ENCODE peak calls at places on chromosome 20, in eight cellular contexts. C is NT2/D1, F is BE2C, B is heart left ventricle, X is A549, A is transverse colon, J is ascending aorta, Y is fibroblast of pulmonary artery. Q is an unnamed sample.

GRCh38 chr20:528923-529594 is 14.5 kb downstream of the CSNK2A1 start:
- DNase-seq in C (no peak), F (no peak), B (no peak), X (peak), A (no peak), J (no peak), Y (peak), Q (peak)

GRCh38 chr20:50015993-50016770 is 33.4 kb downstream of the SNAI1 start:
- DNase-seq in C (no peak), F (peak), B (no peak), X (no peak), A (no peak), J (no peak), Y (no peak), Q (no peak)

GRCh38 chr20:53939554-53940355 is 130.6 kb downstream of the BCAS1 start:
- DNase-seq in C (peak), F (peak), B (peak), X (peak), A (peak), J (peak), Y (peak), Q (peak)

GRCh38 chr20:61253264-61253639 is 1.2 kb downstream of the CDH4 start:
- DNase-seq in C (no peak), F (peak), B (no peak), X (peak), A (no peak), J (no peak), Y (peak), Q (peak)

GRCh38 chr20:17636523-17637412 is 45.3 kb downstream of the RRBP1 start:
- DNase-seq in C (no peak), F (peak), B (no peak), X (no peak), A (no peak), J (no peak), Y (no peak), Q (peak)

GRCh38 chr20:41466836-41467619 is 100.4 kb upstream of the EMILIN3 start:
- DNase-seq in C (no peak), F (no peak), B (no peak), X (no peak), A (no peak), J (no peak), Y (no peak), Q (no peak)

GRCh38 chr20:53539516-53539915 is 54.1 kb downstream of the ZNF217 start:
- DNase-seq in C (no peak), F (no peak), B (no peak), X (no peak), A (no peak), J (no peak), Y (no peak), Q (peak)

GRCh38 chr20:31569163-31570020 is 35.7 kb upstream of the ID1 start:
- DNase-seq in C (no peak), F (peak), B (peak), X (peak), A (peak), J (peak), Y (peak), Q (peak)

GRCh38 chr20:31923388-31924271 is 28.2 kb downstream of the PDRG1 start:
- DNase-seq in C (no peak), F (peak), B (no peak), X (no peak), A (no peak), J (no peak), Y (peak), Q (no peak)

GRCh38 chr20:23391707-23392310 is 29.5 kb downstream of the NAPB start:
- DNase-seq in C (peak), F (no peak), B (no peak), X (no peak), A (no peak), J (no peak), Y (no peak), Q (no peak)

GRCh38 chr20:53083411-53083810 is 111.3 kb downstream of the TSHZ2 start:
- DNase-seq in C (no peak), F (no peak), B (no peak), X (no peak), A (no peak), J (no peak), Y (no peak), Q (no peak)

GRCh38 chr20:53983401-53983800 is 87.0 kb downstream of the BCAS1 start:
- DNase-seq in C (no peak), F (no peak), B (no peak), X (no peak), A (no peak), J (no peak), Y (no peak), Q (no peak)

GRCh38 chr20:44495802-44496481 is 20.3 kb downstream of the TTPAL start:
- DNase-seq in C (no peak), F (no peak), B (no peak), X (peak), A (no peak), J (no peak), Y (peak), Q (peak)

GRCh38 chr20:44500221-44500620 is 21.6 kb downstream of the SERINC3 start:
- DNase-seq in C (no peak), F (no peak), B (no peak), X (no peak), A (no peak), J (no peak), Y (no peak), Q (no peak)

GRCh38 chr20:44495257-44495656 is 19.6 kb downstream of the TTPAL start:
- DNase-seq in C (no peak), F (no peak), B (no peak), X (peak), A (no peak), J (no peak), Y (peak), Q (peak)

GRCh38 chr20:44496976-44497375 is 21.3 kb downstream of the TTPAL start:
- DNase-seq in C (peak), F (no peak), B (no peak), X (peak), A (no peak), J (no peak), Y (peak), Q (peak)

GRCh38 chr20:44497761-44498160 is 22.1 kb downstream of the TTPAL start:
- DNase-seq in C (no peak), F (no peak), B (no peak), X (no peak), A (no peak), J (no peak), Y (no peak), Q (no peak)
- H3K4me3 ChIP-seq in C (no peak), F (no peak), B (no peak), X (no peak), A (no peak), J (no peak), Y (no peak), Q (no peak)

GRCh38 chr20:5001174-5002076 is at the start of gene SLC23A2:
- DNase-seq in C (peak), F (peak), B (peak), X (peak), A (peak), J (peak), Y (no peak), Q (no peak)

GRCh38 chr20:5000263-5001173 is 792 bp downstream of the SLC23A2 start:
- DNase-seq in C (no peak), F (peak), B (peak), X (no peak), A (peak), J (peak), Y (no peak), Q (no peak)

GRCh38 chr20:4999788-5000187 is 1.5 kb downstream of the SLC23A2 start:
- DNase-seq in C (no peak), F (no peak), B (no peak), X (no peak), A (no peak), J (no peak), Y (no peak), Q (no peak)

GRCh38 chr20:5003626-5004025 is 2.3 kb upstream of the SLC23A2 start:
- DNase-seq in C (peak), F (peak), B (no peak), X (no peak), A (no peak), J (no peak), Y (no peak), Q (no peak)

DNA sequence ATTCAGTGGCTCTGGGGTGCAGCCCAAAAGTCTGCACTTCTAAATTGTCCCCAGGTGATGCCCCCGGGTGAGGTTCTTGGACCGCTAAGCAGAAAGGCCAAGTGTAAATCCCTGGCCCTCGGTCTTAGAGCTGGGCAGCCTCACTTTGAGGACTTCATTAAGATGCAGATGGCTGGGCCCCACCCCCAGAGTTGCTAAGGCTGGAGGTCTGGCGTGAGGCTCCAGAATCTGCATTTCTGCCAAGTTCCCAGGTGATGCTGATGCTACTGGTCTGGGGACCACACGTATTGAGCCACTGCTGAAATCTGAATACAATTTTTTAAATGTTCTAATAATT is 735 bp upstream of the SLC23A2 start:
- DNase-seq in C (peak), F (peak), B (no peak), X (no peak), A (no peak), J (no peak), Y (no peak), Q (no peak)
- H3K4me3 ChIP-seq in C (peak), F (peak), B (peak), X (peak), A (peak), J (peak), Y (no peak), Q (peak)

GRCh38 chr20:62481441-62482135 is 5.8 kb upstream of the GATA5 start:
- DNase-seq in C (no peak), F (no peak), B (no peak), X (no peak), A (no peak), J (no peak), Y (no peak), Q (no peak)
- H3K4me3 ChIP-seq in C (no peak), F (no peak), B (no peak), X (no peak), A (no peak), J (no peak), Y (no peak), Q (no peak)

DNA sequence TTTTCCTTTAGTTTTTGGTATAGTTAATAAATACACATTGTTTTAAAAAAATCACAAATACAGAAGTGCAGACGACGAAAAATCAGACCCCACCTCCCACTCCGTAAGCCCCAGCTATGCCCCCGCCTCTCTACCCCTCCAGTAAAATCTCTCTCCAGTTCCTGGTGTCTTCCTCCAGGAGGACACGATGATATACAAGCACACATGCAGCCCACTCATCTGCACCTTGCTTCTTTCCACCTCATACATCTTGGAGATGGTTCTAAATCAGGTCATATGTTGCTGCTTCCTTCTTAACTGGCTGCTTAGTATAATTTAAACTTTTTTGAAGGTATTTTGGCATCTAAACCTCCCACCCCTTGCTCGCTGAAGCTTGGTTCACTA is 2.7 kb downstream of the BMP7 start:
- DNase-seq in C (no peak), F (no peak), B (no peak), X (no peak), A (no peak), J (no peak), Y (no peak), Q (no peak)
- H3K4me3 ChIP-seq in C (no peak), F (no peak), B (no peak), X (no peak), A (no peak), J (no peak), Y (no peak), Q (no peak)

GRCh38 chr20:36483205-36483918 is 58.0 kb upstream of the MYL9 start:
- DNase-seq in C (no peak), F (peak), B (no peak), X (no peak), A (no peak), J (no peak), Y (no peak), Q (no peak)

GRCh38 chr20:36482044-36482473 is 59.3 kb upstream of the MYL9 start:
- DNase-seq in C (no peak), F (no peak), B (no peak), X (no peak), A (no peak), J (no peak), Y (no peak), Q (no peak)

GRCh38 chr20:36479938-36480337 is 61.4 kb upstream of the MYL9 start:
- DNase-seq in C (no peak), F (no peak), B (no peak), X (no peak), A (no peak), J (no peak), Y (no peak), Q (peak)

GRCh38 chr20:36480456-36481048 is 60.8 kb upstream of the MYL9 start:
- DNase-seq in C (no peak), F (no peak), B (no peak), X (no peak), A (no peak), J (no peak), Y (no peak), Q (no peak)

DNA sequence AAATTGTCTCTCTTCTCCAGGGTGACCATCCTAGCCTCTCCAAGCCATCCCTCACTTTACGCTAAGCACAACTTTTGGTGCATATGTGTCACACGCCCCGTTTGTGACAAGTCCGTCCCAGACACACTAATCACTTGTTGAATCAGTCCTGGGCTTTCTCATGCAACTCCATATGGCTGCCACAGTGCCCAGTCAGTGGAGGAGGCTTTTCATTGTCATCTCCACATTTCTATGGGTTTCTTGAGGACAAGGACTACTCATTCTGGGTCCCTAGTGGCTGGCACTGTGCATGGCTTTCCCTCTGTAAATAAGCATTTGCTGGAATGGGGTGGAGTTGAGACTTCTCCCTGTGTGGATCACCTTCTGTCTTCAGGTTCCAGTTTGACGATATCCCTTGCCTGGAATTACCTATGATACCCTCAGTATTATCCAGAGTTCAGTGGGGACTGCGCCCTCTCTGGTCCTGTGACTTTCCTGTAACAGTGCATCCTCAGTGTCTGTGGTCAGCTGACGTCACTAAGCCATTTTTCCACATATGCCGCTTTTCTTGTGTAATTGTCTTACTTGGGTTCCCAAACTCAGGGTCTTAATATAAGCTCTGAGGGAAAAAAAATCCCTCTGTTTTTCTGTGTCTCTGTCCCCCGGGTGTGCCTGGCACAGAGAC is 59.8 kb upstream of the MYL9 start:
- DNase-seq in C (no peak), F (no peak), B (no peak), X (no peak), A (no peak), J (no peak), Y (no peak), Q (no peak)
- H3K4me3 ChIP-seq in C (no peak), F (no peak), B (no peak), X (no peak), A (no peak), J (peak), Y (no peak), Q (no peak)

DNA sequence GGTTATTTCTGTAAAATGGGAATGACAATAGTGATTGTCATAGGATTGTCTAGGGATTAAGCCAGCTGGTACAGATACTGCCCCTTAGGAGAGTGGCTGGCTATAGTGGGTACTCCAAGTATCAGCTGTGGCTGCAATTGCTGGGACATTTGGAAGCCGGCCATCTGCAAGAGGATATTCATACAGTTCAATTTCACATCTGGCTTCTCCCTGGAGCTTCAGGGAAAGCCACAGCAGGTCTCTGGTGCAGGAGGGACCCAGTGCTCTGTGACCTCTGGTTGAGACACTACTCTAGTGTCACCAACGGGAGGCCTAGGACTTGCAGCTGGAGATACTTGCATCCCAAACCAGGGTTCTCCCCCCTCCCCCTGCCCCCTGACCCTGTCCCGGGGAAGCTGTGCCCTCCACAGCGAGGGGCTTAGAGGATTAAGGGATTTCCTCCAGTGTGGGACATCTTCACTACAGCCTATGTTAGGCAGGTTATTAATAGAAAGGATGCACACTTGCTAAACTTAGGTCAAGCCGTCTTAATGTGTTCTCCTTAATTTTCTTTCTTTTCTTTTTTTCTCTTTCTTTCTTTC is 2.7 kb downstream of the SLC2A10 start:
- DNase-seq in C (no peak), F (no peak), B (no peak), X (no peak), A (no peak), J (no peak), Y (no peak), Q (no peak)
- H3K4me3 ChIP-seq in C (no peak), F (no peak), B (no peak), X (no peak), A (no peak), J (no peak), Y (no peak), Q (no peak)

DNA sequence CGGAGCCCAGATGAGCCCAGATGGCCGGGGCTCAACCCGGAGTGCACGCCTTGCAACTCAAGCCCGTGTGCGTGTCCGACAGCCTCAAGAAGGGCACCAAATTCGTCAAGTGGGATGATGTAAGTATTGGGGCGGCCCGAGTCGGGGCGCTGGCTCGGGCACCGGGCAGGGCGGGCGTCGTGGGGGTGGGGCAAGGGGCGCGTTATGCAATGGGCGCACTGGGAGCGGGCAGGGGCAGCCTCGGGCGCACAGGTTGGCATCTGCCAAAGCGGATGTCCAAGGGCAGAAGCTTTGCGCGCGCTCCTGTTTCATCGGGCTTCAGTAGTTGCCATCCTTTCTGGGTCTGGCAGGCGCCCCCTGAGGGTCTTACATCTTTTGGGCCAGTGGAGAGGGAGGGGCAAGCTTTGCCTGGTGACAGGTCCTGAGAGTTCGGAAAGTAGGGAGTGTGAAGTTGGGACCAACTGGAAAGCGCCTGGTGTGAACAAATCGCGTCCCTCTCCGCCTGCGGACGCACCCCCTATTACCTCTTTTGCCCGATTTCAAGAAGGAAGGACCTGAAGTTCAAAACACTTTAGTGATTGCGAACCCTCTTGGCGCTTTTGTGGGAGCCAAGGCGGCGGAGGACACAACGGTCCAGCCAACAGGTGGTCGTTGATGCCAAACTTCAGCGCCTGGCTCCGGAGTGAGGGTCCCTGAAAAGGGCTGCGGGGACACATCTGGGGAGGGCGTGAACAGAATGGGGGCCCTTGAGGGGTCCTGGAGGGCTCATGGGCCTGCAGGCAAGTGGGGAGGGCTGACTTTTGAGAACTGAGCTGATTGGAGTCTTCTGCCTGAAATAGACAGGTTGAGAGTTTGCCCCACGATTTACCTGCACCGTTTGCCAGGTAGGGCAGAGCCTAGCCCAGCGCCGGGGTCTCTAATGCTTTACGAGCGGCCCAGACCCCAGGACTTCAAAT is 844 bp downstream of the PLCB1 start:
- DNase-seq in C (no peak), F (peak), B (peak), X (peak), A (peak), J (peak), Y (peak), Q (peak)
- H3K4me3 ChIP-seq in C (peak), F (peak), B (peak), X (peak), A (peak), J (peak), Y (peak), Q (peak)